ENCODE peak calls at places on chromosomes 5 and 9, in eight cellular contexts. X is neural progenitor cell; O is activated CD8-positive, alpha-beta memory T cell treated with anti-CD3 and anti-CD28 coated beads for 48 hours; G is colonic mucosa; E is T-helper 2 cell; T is HFFc6; Q is RWPE1; I is activated naive CD4-positive, alpha-beta T cell treated with anti-CD3 and anti-CD28 coated beads, Interleukin-2, amount 10 ng/mL, durations not matched to agents 7 days and 5 days. S is an unnamed sample.

GRCh38 chr5:14842117-14842516 is 29.5 kb downstream of the ANKH start:
- DNase-seq in G (no peak), I (no peak), X (no peak), O (no peak), T (no peak), E (no peak), Q (no peak), S (no peak)

GRCh38 chr9:79384506-79384905 is 187.3 kb upstream of the TLE4 start:
- DNase-seq in O (no peak), Q (no peak), E (no peak), I (no peak), T (peak; percentile 36), X (no peak), G (no peak), S (no peak)

GRCh38 chr5:139363937-139364336 is 19.2 kb downstream of the SLC23A1 start:
- DNase-seq in G (no peak), X (no peak), T (no peak), E (no peak), I (no peak), O (no peak), Q (no peak), S (peak; percentile 32)

GRCh38 chr5:111415053-111415452 is 97.3 kb downstream of the STARD4 start:
- DNase-seq in T (no peak), O (no peak), X (no peak), E (no peak), I (no peak), Q (no peak), G (no peak), S (peak; percentile 6)

GRCh38 chr5:139667730-139668063 is 19.5 kb downstream of the CXXC5 start:
- DNase-seq in I (no peak), E (no peak), Q (no peak), G (no peak), O (no peak), X (no peak), T (peak; percentile 66), S (no peak)

GRCh38 chr9:3960661-3961144 is 339.2 kb downstream of the GLIS3 start:
- DNase-seq in X (peak; percentile 61), I (no peak), E (no peak), O (no peak), T (peak; percentile 62), G (no peak), Q (no peak), S (no peak)

GRCh38 chr5:139061274-139061673 is 136.9 kb downstream of the SIL1 start:
- DNase-seq in X (no peak), G (no peak), I (no peak), T (peak; percentile 71), O (no peak), Q (peak; percentile 28), E (no peak), S (no peak)

GRCh38 chr5:149938791-149939358 is 5.7 kb downstream of the PDE6A start:
- DNase-seq in Q (peak; percentile 96), I (no peak), X (no peak), E (no peak), T (peak; percentile 94), G (no peak), O (no peak), S (no peak)

GRCh38 chr5:98997000-98997399 is 68.2 kb upstream of the CHD1 start:
- DNase-seq in I (no peak), T (no peak), O (no peak), X (no peak), Q (no peak), G (no peak), E (no peak), S (no peak)

GRCh38 chr5:180643191-180643851 is 6.1 kb downstream of the FLT4 start:
- DNase-seq in G (no peak), E (no peak), X (no peak), T (no peak), I (no peak), Q (no peak), O (no peak), S (no peak)

GRCh38 chr9:133715866-133716563 is 22.1 kb downstream of the SARDH start:
- DNase-seq in X (peak; percentile 59), T (no peak), G (no peak), E (peak; percentile 6), O (no peak), Q (no peak), I (peak; percentile 53), S (no peak)